ENCODE peak calls at places on chromosomes 11 and 22, in seven cellular contexts. One of them, this sample, is unnamed. For H3K4me1 and H3K36me3, the result is how much of the 10 kb centered on the place peaks cover.

GRCh38 chr22:47564651-47565050 is 802.2 kb downstream of the TBC1D22A start:
- DNase-seq in fibroblast of lung: peak
- DNase-seq in cardiac muscle cell: no peak
- DNase-seq in neuronal stem cell: no peak
- DNase-seq in HCT116: no peak
- DNase-seq in transverse colon: no peak
- DNase-seq in colonic mucosa: no peak
- DNase-seq in this sample: no peak

GRCh38 chr22:21850660-21851059 is 16.8 kb downstream of the MAPK1 start:
- DNase-seq in neuronal stem cell: no peak
- DNase-seq in colonic mucosa: no peak
- DNase-seq in transverse colon: no peak
- DNase-seq in HCT116: no peak
- DNase-seq in cardiac muscle cell: no peak
- DNase-seq in fibroblast of lung: no peak
- DNase-seq in this sample: no peak

GRCh38 chr11:76292583-76293188 is 86.4 kb upstream of the WNT11 start:
- DNase-seq in transverse colon: no peak
- DNase-seq in cardiac muscle cell: no peak
- DNase-seq in fibroblast of lung: no peak
- DNase-seq in colonic mucosa: no peak
- DNase-seq in neuronal stem cell: no peak
- DNase-seq in HCT116: no peak
- DNase-seq in this sample: no peak

GRCh38 chr22:37571258-37571991 is 8.5 kb downstream of the LGALS2 start:
- DNase-seq in neuronal stem cell: no peak
- DNase-seq in transverse colon: no peak
- DNase-seq in HCT116: peak
- DNase-seq in cardiac muscle cell: no peak
- DNase-seq in fibroblast of lung: no peak
- DNase-seq in colonic mucosa: no peak
- DNase-seq in this sample: no peak

GRCh38 chr22:24101966-24102365 is 79.3 kb upstream of the SUSD2 start:
- DNase-seq in neuronal stem cell: no peak
- DNase-seq in cardiac muscle cell: no peak
- DNase-seq in fibroblast of lung: no peak
- DNase-seq in colonic mucosa: no peak
- DNase-seq in transverse colon: no peak
- DNase-seq in HCT116: no peak
- DNase-seq in this sample: peak

GRCh38 chr11:46452918-46453517 is 61.4 kb upstream of the CHRM4 start:
- DNase-seq in transverse colon: no peak
- DNase-seq in fibroblast of lung: no peak
- DNase-seq in colonic mucosa: no peak
- DNase-seq in neuronal stem cell: no peak
- DNase-seq in cardiac muscle cell: no peak
- DNase-seq in HCT116: no peak
- DNase-seq in this sample: no peak

GRCh38 chr11:120134106-120134930 is 3.6 kb downstream of the TRIM29 start:
- DNase-seq in cardiac muscle cell: no peak
- DNase-seq in fibroblast of lung: no peak
- DNase-seq in neuronal stem cell: no peak
- DNase-seq in transverse colon: peak
- DNase-seq in HCT116: no peak
- DNase-seq in colonic mucosa: peak
- DNase-seq in this sample: no peak

GRCh38 chr11:15198284-15198683 is 83.6 kb downstream of the INSC start:
- DNase-seq in neuronal stem cell: no peak
- DNase-seq in colonic mucosa: no peak
- DNase-seq in transverse colon: no peak
- DNase-seq in cardiac muscle cell: no peak
- DNase-seq in fibroblast of lung: no peak
- DNase-seq in HCT116: no peak
- DNase-seq in this sample: no peak

GRCh38 chr11:70798296-70798695 is 400.0 kb downstream of the CTTN start:
- DNase-seq in HCT116: no peak
- DNase-seq in colonic mucosa: no peak
- DNase-seq in cardiac muscle cell: no peak
- DNase-seq in fibroblast of lung: no peak
- DNase-seq in neuronal stem cell: no peak
- DNase-seq in transverse colon: no peak
- DNase-seq in this sample: no peak

GRCh38 chr11:70505761-70506657 is 107.7 kb downstream of the CTTN start:
- DNase-seq in neuronal stem cell: no peak
- DNase-seq in fibroblast of lung: no peak
- DNase-seq in transverse colon: no peak
- DNase-seq in colonic mucosa: no peak
- DNase-seq in cardiac muscle cell: no peak
- DNase-seq in HCT116: no peak
- DNase-seq in this sample: no peak

GRCh38 chr22:36026741-36027140 is 1.9 kb downstream of the RBFOX2 start:
- DNase-seq in cardiac muscle cell: peak
- DNase-seq in fibroblast of lung: peak
- DNase-seq in transverse colon: no peak
- DNase-seq in neuronal stem cell: no peak
- DNase-seq in colonic mucosa: no peak
- DNase-seq in HCT116: no peak
- DNase-seq in this sample: no peak
- H3K4me3 ChIP-seq in cardiac muscle cell: peak
- H3K4me3 ChIP-seq in fibroblast of lung: peak
- H3K4me3 ChIP-seq in transverse colon: peak
- H3K4me3 ChIP-seq in neuronal stem cell: peak
- H3K4me3 ChIP-seq in colonic mucosa: no peak
- H3K4me3 ChIP-seq in HCT116: peak
- H3K4me3 ChIP-seq in this sample: peak

GRCh38 chr11:10310301-10310841 is 5.5 kb downstream of the ADM start:
- DNase-seq in cardiac muscle cell: no peak
- DNase-seq in fibroblast of lung: peak
- DNase-seq in neuronal stem cell: no peak
- DNase-seq in transverse colon: no peak
- DNase-seq in colonic mucosa: no peak
- DNase-seq in HCT116: no peak
- DNase-seq in this sample: no peak

GRCh38 chr11:10307411-10308207 is 2.7 kb downstream of the ADM start:
- DNase-seq in HCT116: peak
- DNase-seq in neuronal stem cell: peak
- DNase-seq in fibroblast of lung: peak
- DNase-seq in cardiac muscle cell: peak
- DNase-seq in transverse colon: peak
- DNase-seq in colonic mucosa: peak
- DNase-seq in this sample: peak

GRCh38 chr11:10308208-10308954 is 3.5 kb downstream of the ADM start:
- DNase-seq in transverse colon: no peak
- DNase-seq in cardiac muscle cell: no peak
- DNase-seq in neuronal stem cell: no peak
- DNase-seq in HCT116: no peak
- DNase-seq in fibroblast of lung: peak
- DNase-seq in colonic mucosa: no peak
- DNase-seq in this sample: no peak

GRCh38 chr11:10311802-10312201 is 6.9 kb downstream of the ADM start:
- DNase-seq in fibroblast of lung: no peak
- DNase-seq in transverse colon: no peak
- DNase-seq in HCT116: no peak
- DNase-seq in cardiac muscle cell: no peak
- DNase-seq in colonic mucosa: no peak
- DNase-seq in neuronal stem cell: no peak
- DNase-seq in this sample: no peak

GRCh38 chr11:10309163-10310093 is 4.6 kb downstream of the ADM start:
- DNase-seq in HCT116: peak
- DNase-seq in fibroblast of lung: peak
- DNase-seq in cardiac muscle cell: no peak
- DNase-seq in colonic mucosa: peak
- DNase-seq in transverse colon: peak
- DNase-seq in neuronal stem cell: no peak
- DNase-seq in this sample: peak
- H3K4me1 ChIP-seq in HCT116: under half
- H3K4me1 ChIP-seq in fibroblast of lung: under half
- H3K4me1 ChIP-seq in cardiac muscle cell: under half
- H3K4me1 ChIP-seq in colonic mucosa: under half
- H3K4me1 ChIP-seq in transverse colon: under half
- H3K4me1 ChIP-seq in neuronal stem cell: under half
- H3K4me1 ChIP-seq in this sample: under half

GRCh38 chr22:35493074-35493473 is 47.6 kb upstream of the RASD2 start:
- DNase-seq in neuronal stem cell: no peak
- DNase-seq in fibroblast of lung: no peak
- DNase-seq in colonic mucosa: no peak
- DNase-seq in cardiac muscle cell: no peak
- DNase-seq in HCT116: no peak
- DNase-seq in transverse colon: no peak
- DNase-seq in this sample: no peak
- H3K36me3 ChIP-seq in neuronal stem cell: under half
- H3K36me3 ChIP-seq in fibroblast of lung: under half
- H3K36me3 ChIP-seq in colonic mucosa: under half
- H3K36me3 ChIP-seq in cardiac muscle cell: under half
- H3K36me3 ChIP-seq in HCT116: under half
- H3K36me3 ChIP-seq in transverse colon: under half
- H3K36me3 ChIP-seq in this sample: under half

DNA sequence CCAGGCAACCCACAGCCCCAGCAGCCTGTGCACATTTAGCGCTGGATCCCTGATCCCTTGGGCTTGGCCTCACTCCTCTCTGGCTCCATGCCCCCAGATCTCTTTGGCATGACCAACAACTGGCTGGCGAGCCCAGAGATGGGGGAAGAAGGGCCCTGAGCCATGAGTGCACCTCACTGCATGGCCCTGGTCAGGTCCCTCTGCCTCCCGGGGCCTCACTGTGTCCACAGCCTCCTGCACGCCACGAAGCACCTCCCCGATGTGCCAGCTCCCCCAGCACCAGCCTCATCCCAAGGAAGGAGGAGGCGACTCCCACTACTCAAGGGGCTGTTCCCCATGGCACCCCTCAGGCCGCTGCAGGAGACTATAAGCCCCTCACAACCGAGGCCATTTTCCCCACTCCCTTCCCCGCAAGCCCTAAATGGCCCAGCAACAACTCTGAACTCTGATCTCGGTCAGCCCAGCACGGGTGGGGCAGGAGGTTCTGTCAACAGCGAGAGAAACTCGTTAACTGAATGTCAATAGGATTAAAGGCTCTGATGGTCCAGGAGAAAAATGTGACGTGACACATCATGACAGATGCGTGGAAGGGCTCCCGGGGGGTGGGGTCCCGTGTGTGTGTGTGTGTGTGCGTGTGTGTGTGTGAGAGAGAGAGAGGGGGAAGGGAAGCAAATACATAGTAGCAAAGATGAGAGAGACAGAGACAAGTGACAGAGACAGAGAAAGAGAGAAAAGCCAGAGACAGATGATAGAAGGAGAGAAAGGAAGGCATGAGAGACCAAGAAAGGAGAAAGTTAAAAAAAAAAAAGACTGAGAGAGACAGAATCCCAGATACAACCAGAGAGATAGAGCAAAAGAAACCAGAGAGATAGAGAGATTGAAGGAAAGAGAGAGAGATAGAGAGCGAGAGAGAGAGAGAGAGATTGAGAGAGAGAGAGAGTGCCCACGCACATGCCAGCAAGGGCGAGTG is 28.4 kb upstream of the SYT7 start:
- DNase-seq in cardiac muscle cell: no peak
- DNase-seq in colonic mucosa: peak
- DNase-seq in neuronal stem cell: no peak
- DNase-seq in HCT116: no peak
- DNase-seq in transverse colon: peak
- DNase-seq in fibroblast of lung: no peak
- DNase-seq in this sample: no peak
- H3K4me3 ChIP-seq in cardiac muscle cell: no peak
- H3K4me3 ChIP-seq in colonic mucosa: no peak
- H3K4me3 ChIP-seq in neuronal stem cell: no peak
- H3K4me3 ChIP-seq in HCT116: no peak
- H3K4me3 ChIP-seq in transverse colon: no peak
- H3K4me3 ChIP-seq in fibroblast of lung: no peak
- H3K4me3 ChIP-seq in this sample: no peak

GRCh38 chr22:45993841-45994240 is 16.9 kb upstream of the WNT7B start:
- DNase-seq in neuronal stem cell: no peak
- DNase-seq in fibroblast of lung: no peak
- DNase-seq in cardiac muscle cell: no peak
- DNase-seq in HCT116: no peak
- DNase-seq in transverse colon: no peak
- DNase-seq in colonic mucosa: no peak
- DNase-seq in this sample: no peak
- H3K4me1 ChIP-seq in neuronal stem cell: under half
- H3K4me1 ChIP-seq in fibroblast of lung: under half
- H3K4me1 ChIP-seq in cardiac muscle cell: under half
- H3K4me1 ChIP-seq in HCT116: under half
- H3K4me1 ChIP-seq in transverse colon: under half
- H3K4me1 ChIP-seq in colonic mucosa: under half
- H3K4me1 ChIP-seq in this sample: under half

GRCh38 chr11:133920109-133920990 is 36.4 kb downstream of the IGSF9B start:
- DNase-seq in cardiac muscle cell: no peak
- DNase-seq in neuronal stem cell: no peak
- DNase-seq in colonic mucosa: no peak
- DNase-seq in transverse colon: no peak
- DNase-seq in HCT116: no peak
- DNase-seq in fibroblast of lung: no peak
- DNase-seq in this sample: no peak

GRCh38 chr11:133919330-133920108 is 37.2 kb downstream of the IGSF9B start:
- DNase-seq in fibroblast of lung: no peak
- DNase-seq in transverse colon: no peak
- DNase-seq in HCT116: no peak
- DNase-seq in cardiac muscle cell: no peak
- DNase-seq in colonic mucosa: no peak
- DNase-seq in neuronal stem cell: no peak
- DNase-seq in this sample: no peak

GRCh38 chr11:133922078-133922870 is 34.5 kb downstream of the IGSF9B start:
- DNase-seq in neuronal stem cell: no peak
- DNase-seq in cardiac muscle cell: no peak
- DNase-seq in colonic mucosa: no peak
- DNase-seq in fibroblast of lung: no peak
- DNase-seq in HCT116: no peak
- DNase-seq in transverse colon: no peak
- DNase-seq in this sample: no peak

GRCh38 chr11:133921513-133921912 is 35.3 kb downstream of the IGSF9B start:
- DNase-seq in neuronal stem cell: no peak
- DNase-seq in transverse colon: no peak
- DNase-seq in colonic mucosa: no peak
- DNase-seq in cardiac muscle cell: no peak
- DNase-seq in HCT116: no peak
- DNase-seq in fibroblast of lung: no peak
- DNase-seq in this sample: no peak

GRCh38 chr11:133921026-133921425 is 35.7 kb downstream of the IGSF9B start:
- DNase-seq in cardiac muscle cell: no peak
- DNase-seq in transverse colon: no peak
- DNase-seq in HCT116: no peak
- DNase-seq in colonic mucosa: no peak
- DNase-seq in neuronal stem cell: no peak
- DNase-seq in fibroblast of lung: no peak
- DNase-seq in this sample: no peak
- H3K36me3 ChIP-seq in cardiac muscle cell: under half
- H3K36me3 ChIP-seq in transverse colon: under half
- H3K36me3 ChIP-seq in HCT116: under half
- H3K36me3 ChIP-seq in colonic mucosa: under half
- H3K36me3 ChIP-seq in neuronal stem cell: under half
- H3K36me3 ChIP-seq in fibroblast of lung: under half
- H3K36me3 ChIP-seq in this sample: under half

This sample was measured in heart right ventricle.